ENCODE peak calls at places on chromosomes 4 and X, in six cellular contexts. C is hepatocyte, N is left ventricle myocardium inferior, O is SK-N-SH, Z is esophagus squamous epithelium, D is fibroblast of pulmonary artery. G is an unnamed sample.

GRCh38 chr4:129344058-129344457 is 248.1 kb downstream of the C4orf33 start:
- DNase-seq in C (peak; percentile 61), O (peak; percentile 34), Z (no peak), D (peak; percentile 66), N (no peak), G (no peak)

GRCh38 chr4:4990857-4991540 is 28.3 kb downstream of the CYTL1 start:
- DNase-seq in O (peak; percentile 56), Z (no peak), D (peak; percentile 81), N (peak; percentile 72), C (peak; percentile 68), G (no peak)

GRCh38 chrX:40140706-40141499 is 43.1 kb upstream of the BCOR start:
- DNase-seq in Z (no peak), C (no peak), O (no peak), D (peak; percentile 69), N (no peak), G (no peak)

GRCh38 chr4:147683717-147684700 is at the start of gene PRMT9:
- DNase-seq in D (peak; percentile 95), O (peak; percentile 97), C (peak; percentile 95), Z (peak; percentile 16), N (peak; percentile 92), G (peak; percentile 88)

GRCh38 chr4:2925931-2926860 is 37.0 kb downstream of the NOP14 start:
- DNase-seq in N (no peak), C (no peak), Z (no peak), O (no peak), D (no peak), G (no peak)

GRCh38 chr4:176191974-176192373 is 3.4 kb downstream of the SPATA4 start:
- DNase-seq in D (no peak), Z (no peak), C (no peak), O (peak; percentile 32), N (no peak), G (no peak)

GRCh38 chr4:40325406-40326019 is 9.6 kb upstream of the CHRNA9 start:
- DNase-seq in Z (no peak), D (peak; percentile 83), O (peak; percentile 67), N (no peak), C (peak; percentile 87), G (peak; percentile 65)

GRCh38 chr4:38130884-38131283 is 170.7 kb downstream of the PTTG2 start:
- DNase-seq in O (no peak), C (no peak), Z (no peak), D (no peak), N (no peak), G (no peak)

GRCh38 chr4:7753271-7753670 is 186.4 kb downstream of the AFAP1 start:
- DNase-seq in O (no peak), N (no peak), Z (no peak), C (no peak), D (no peak), G (no peak)

GRCh38 chr4:152630361-152630760 is 49.4 kb downstream of the TMEM154 start:
- DNase-seq in D (no peak), N (no peak), O (no peak), C (no peak), Z (no peak), G (no peak)

GRCh38 chr4:145098675-145099037 is 545 bp downstream of the ABCE1 start:
- DNase-seq in O (peak; percentile 41), Z (no peak), C (peak; percentile 60), D (peak; percentile 62), N (no peak), G (no peak)

GRCh38 chr4:182776376-182777058 is 140.7 kb downstream of the DCTD start:
- DNase-seq in C (no peak), D (no peak), O (no peak), Z (no peak), N (no peak), G (no peak)

GRCh38 chrX:47151428-47151827 is 6.4 kb downstream of the RBM10 start:
- DNase-seq in C (no peak), D (no peak), O (no peak), N (no peak), Z (no peak), G (no peak)

GRCh38 chr4:97984545-97985131 is 158.6 kb downstream of the STPG2 start:
- DNase-seq in C (no peak), Z (no peak), N (no peak), O (no peak), D (peak; percentile 10), G (no peak)

GRCh38 chrX:48890296-48890925 is 7.2 kb downstream of the TIMM17B start:
- DNase-seq in N (no peak), D (no peak), Z (no peak), O (no peak), C (no peak), G (no peak)

GRCh38 chrX:39912126-39912525 is 185.6 kb downstream of the BCOR start:
- DNase-seq in D (no peak), O (no peak), C (no peak), N (no peak), Z (no peak), G (no peak)

GRCh38 chrX:117517994-117518393 is 598.6 kb downstream of the KLHL13 start:
- DNase-seq in C (no peak), D (no peak), N (no peak), Z (no peak), O (no peak), G (no peak)

DNA sequence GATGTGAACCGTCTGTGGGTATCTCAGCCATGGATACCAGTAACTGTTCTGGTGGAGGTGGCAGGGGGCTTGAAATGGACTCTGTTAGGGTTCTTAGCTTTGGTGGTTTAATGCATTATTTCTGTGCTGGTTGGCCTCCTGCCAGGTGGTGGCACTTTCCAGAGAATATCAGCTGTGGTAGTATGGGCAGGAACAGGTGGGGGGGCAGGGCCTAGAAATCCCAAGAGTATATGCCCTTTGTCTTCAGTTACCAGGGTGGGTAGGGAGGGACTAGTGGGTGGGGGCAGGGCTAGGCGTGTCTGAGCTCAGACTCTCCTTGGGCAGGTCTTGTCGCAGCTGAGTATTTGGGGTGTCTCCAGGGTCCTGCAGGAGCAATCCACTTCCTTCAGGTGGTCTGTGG is 106.7 kb downstream of the KIT start:
- DNase-seq in C (no peak), Z (no peak), O (no peak), N (no peak), D (no peak), G (no peak)
- H3K4me3 ChIP-seq in C (no peak overlapping the region), Z (no peak overlapping the region), O (no peak overlapping the region), N (no peak overlapping the region), D (no peak overlapping the region), G (no peak overlapping the region)

DNA sequence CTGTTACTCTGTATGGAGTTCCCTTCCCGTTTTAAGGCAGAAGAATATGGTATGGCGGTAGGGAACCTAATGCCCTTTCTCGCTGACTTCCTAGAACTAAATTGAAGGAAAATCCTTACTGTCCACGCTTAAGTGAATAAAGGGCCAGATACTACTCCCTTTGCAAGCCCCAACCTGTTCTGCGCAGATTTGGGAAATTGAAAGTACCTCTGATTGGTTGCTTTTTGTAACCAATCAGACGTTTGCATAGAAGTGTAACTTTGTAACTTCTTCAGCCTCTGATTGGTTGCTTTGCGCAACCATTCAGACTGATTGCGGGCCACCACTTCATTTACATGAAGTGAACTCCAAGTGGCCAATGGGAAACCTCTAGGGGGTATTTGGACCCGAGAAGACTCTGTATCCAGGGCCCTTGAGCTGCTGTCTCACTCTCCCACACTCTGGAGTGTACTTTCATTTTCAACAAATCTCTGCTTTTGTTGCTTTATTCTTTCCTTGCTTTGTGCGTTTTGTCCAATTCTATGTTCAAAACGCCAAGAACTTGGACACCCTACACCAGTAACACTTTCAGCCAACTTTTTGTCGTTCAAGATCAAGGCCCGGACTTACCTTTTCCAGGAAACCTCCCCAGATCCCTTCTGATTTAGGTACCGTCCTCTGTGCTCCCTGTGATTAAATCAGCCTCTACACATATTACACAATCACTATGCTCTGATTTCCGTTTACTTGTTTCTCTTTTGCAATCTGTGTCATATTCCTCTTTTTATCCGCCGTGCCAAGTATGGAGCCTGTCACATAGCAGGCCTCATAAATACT is 1.0 kb upstream of the TMEM33 start:
- DNase-seq in C (no peak), D (no peak), Z (no peak), N (no peak), O (no peak), G (no peak)
- H3K4me3 ChIP-seq in C (no peak overlapping the region), D (no peak overlapping the region), Z (peak overlapping the region; percentile 84), N (peak overlapping the region; percentile 99), O (peak overlapping the region; percentile 99), G (peak overlapping the region; percentile 90)

DNA sequence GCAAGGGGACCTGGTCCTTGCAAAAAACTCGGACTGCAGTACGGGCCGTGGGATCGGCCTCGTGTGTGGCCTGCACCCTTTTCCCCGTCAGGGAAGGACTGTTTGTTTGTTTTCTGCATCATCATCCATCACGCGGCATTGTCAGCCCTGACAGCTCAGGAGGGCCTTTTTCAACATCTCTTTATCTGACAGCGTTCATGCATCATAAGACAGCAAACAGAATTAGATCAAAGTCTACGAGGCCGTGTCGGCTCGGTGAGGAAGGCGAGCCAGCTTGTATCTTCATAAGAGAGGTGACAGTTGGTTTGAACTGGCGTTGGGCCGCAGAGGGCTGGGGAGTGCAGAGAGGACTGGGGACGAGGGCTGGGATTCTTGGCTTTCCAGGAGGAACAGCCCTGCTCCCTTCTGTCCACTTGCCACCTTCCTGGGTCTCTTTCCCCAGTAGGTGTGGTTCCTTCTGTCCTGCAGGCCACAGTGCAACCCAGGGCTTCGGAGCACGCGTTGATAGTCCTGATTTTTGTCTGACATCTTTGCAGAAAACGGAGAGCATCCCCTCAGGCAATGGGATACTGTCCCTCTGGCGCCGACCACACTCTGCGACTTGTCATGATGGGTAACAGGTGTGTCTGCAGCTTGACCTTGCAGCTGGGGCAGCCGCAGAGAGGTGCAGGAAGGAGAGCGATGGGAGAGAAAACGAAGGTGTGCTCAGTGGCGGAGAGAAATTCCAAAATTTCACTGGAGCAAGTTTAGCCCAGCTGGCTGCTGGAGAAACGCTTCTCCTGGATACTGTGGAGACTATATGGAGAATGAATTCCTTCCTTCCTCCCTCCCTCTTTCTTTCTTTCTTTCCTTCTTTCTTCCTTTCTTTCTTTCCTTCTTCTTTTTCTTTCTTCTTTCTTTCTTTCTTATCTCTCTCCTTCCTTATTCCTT is 104.0 kb upstream of the SHOX start:
- DNase-seq in C (peak; percentile 21), O (no peak), D (no peak), N (no peak), Z (no peak), G (peak; percentile 18)
- H3K4me3 ChIP-seq in C (no peak overlapping the region), O (no peak overlapping the region), D (no peak overlapping the region), N (no peak overlapping the region), Z (no peak overlapping the region), G (no peak overlapping the region)

GRCh38 chrX:79366888-79367749 is at the start of gene ITM2A:
- DNase-seq in D (peak; percentile 7), N (peak; percentile 32), Z (no peak), C (peak; percentile 35), O (peak; percentile 3), G (peak; percentile 54)

GRCh38 chrX:79365591-79365990 is 1.5 kb downstream of the ITM2A start:
- DNase-seq in C (no peak), Z (no peak), O (no peak), D (no peak), N (no peak), G (no peak)

GRCh38 chrX:79364306-79364705 is 2.8 kb downstream of the ITM2A start:
- DNase-seq in C (no peak), N (no peak), Z (no peak), O (no peak), D (no peak), G (no peak)

GRCh38 chrX:79367907-79368306 is 773 bp upstream of the ITM2A start:
- DNase-seq in O (no peak), N (no peak), D (no peak), Z (no peak), C (no peak), G (no peak)

GRCh38 chrX:79366556-79366887 is 612 bp downstream of the ITM2A start:
- DNase-seq in Z (peak; percentile 1), N (no peak), C (no peak), O (peak; percentile 7), D (no peak), G (no peak)
- H3K4me3 ChIP-seq in Z (peak overlapping the region; percentile 67), N (peak overlapping the region; percentile 67), C (peak overlapping the region; percentile 24), O (no peak overlapping the region), D (peak overlapping the region; percentile 37), G (peak overlapping the region; percentile 94)

GRCh38 chr4:112514449-112515277 is 1.3 kb downstream of the NEUROG2 start:
- DNase-seq in O (peak; percentile 64), C (peak; percentile 28), Z (no peak), D (no peak), N (no peak), G (no peak)
- H3K4me3 ChIP-seq in O (peak overlapping the region; percentile 56), C (no peak overlapping the region), Z (peak overlapping the region; percentile 79), D (peak overlapping the region; percentile 12), N (peak overlapping the region; percentile 69), G (no peak overlapping the region)